ENCODE peak calls at places on chromosomes 4 and X, in six cellular contexts. R is nucleus accumbens, D is germinal center, O is NCI-H1092, W is right cardiac atrium, X is midbrain. Z is an unnamed sample.

GRCh38 chr4:3706111-3706511 is 60.1 kb upstream of the ADRA2C start:
- DNase-seq in R (no peak), D (no peak), O (no peak), W (no peak), X (no peak), Z (no peak)

GRCh38 chr4:76301068-76301774 is 5.3 kb upstream of the STBD1 start:
- DNase-seq in R (no peak), D (no peak), O (no peak), W (no peak), X (no peak), Z (peak)

GRCh38 chr4:99811850-99812249 is 4.8 kb upstream of the DAPP1 start:
- DNase-seq in R (no peak), D (peak), O (no peak), W (no peak), X (peak), Z (no peak)

GRCh38 chr4:100208964-100209363 is 18.7 kb upstream of the DDIT4L start:
- DNase-seq in R (no peak), D (no peak), O (no peak), W (no peak), X (no peak), Z (no peak)

GRCh38 chr4:187309456-187309855 is 585.8 kb upstream of the FAT1 start:
- DNase-seq in R (no peak), D (no peak), O (no peak), W (no peak), X (no peak), Z (no peak)

GRCh38 chr4:96786306-96786705 is 946.4 kb downstream of the PDHA2 start:
- DNase-seq in R (no peak), D (no peak), O (no peak), W (no peak), X (no peak), Z (no peak)

GRCh38 chrX:23727206-23727605 is 15.9 kb downstream of the ACOT9 start:
- DNase-seq in R (no peak), D (no peak), O (no peak), W (no peak), X (no peak), Z (no peak)

GRCh38 chr4:147078875-147079658 is 133.4 kb upstream of the TTC29 start:
- DNase-seq in R (no peak), D (no peak), O (peak), W (peak), X (no peak), Z (no peak)

GRCh38 chr4:24214796-24215195 is 324.9 kb upstream of the PPARGC1A start:
- DNase-seq in R (no peak), D (no peak), O (no peak), W (no peak), X (no peak), Z (no peak)

GRCh38 chrX:49273181-49273727 is 3.7 kb downstream of the PPP1R3F start:
- DNase-seq in R (no peak), D (no peak), O (no peak), W (no peak), X (no peak), Z (no peak)

GRCh38 chr4:56937262-56937661 is 29.6 kb downstream of the REST start:
- DNase-seq in R (no peak), D (no peak), O (no peak), W (no peak), X (no peak), Z (peak)

GRCh38 chr4:85165808-85166207 is 199.3 kb upstream of the WDFY3 start:
- DNase-seq in R (no peak), D (no peak), O (no peak), W (no peak), X (no peak), Z (no peak)

GRCh38 chr4:183471960-183472708 is 27.7 kb downstream of the CDKN2AIP start:
- DNase-seq in R (peak), D (peak), O (peak), W (peak), X (peak), Z (peak)

GRCh38 chr4:158094413-158095110 is 78.3 kb downstream of the GASK1B start:
- DNase-seq in R (no peak), D (no peak), O (no peak), W (no peak), X (no peak), Z (no peak)

GRCh38 chr4:182555997-182556418 is 312.8 kb downstream of the TENM3 start:
- DNase-seq in R (no peak), D (no peak), O (peak), W (no peak), X (peak), Z (peak)

GRCh38 chrX:71911731-71912050 is 1.0 kb downstream of the NHSL2 start:
- DNase-seq in R (no peak), D (no peak), O (no peak), W (peak), X (no peak), Z (no peak)

GRCh38 chrX:107684956-107685385 is 56.7 kb downstream of the PRPS1 start:
- DNase-seq in R (no peak), D (no peak), O (no peak), W (peak), X (peak), Z (no peak)

GRCh38 chr4:85953651-85954018 is 406.2 kb downstream of the MAPK10 start:
- DNase-seq in R (no peak), D (no peak), O (no peak), W (no peak), X (no peak), Z (no peak)

GRCh38 chr4:53281438-53281837 is 84.4 kb downstream of the SCFD2 start:
- DNase-seq in R (no peak), D (no peak), O (no peak), W (no peak), X (no peak), Z (no peak)

GRCh38 chr4:98577956-98578355 is 80.5 kb downstream of the TSPAN5 start:
- DNase-seq in R (no peak), D (no peak), O (no peak), W (no peak), X (no peak), Z (no peak)

GRCh38 chrX:103215037-103215767 is at the start of gene BEX4:
- DNase-seq in R (peak), D (peak), O (peak), W (peak), X (peak), Z (peak)

GRCh38 chr4:109294006-109294405 is 8.5 kb downstream of the COL25A1 start:
- DNase-seq in R (no peak), D (peak), O (no peak), W (no peak), X (no peak), Z (no peak)

GRCh38 chr4:119692001-119692400 is 63.4 kb upstream of the PDE5A start:
- DNase-seq in R (no peak), D (no peak), O (no peak), W (no peak), X (no peak), Z (no peak)

GRCh38 chr4:40307627-40308497 is 27.3 kb upstream of the CHRNA9 start:
- DNase-seq in R (no peak), D (peak), O (no peak), W (no peak), X (no peak), Z (no peak)

GRCh38 chr4:57378766-57379165 is 268.6 kb upstream of the IGFBP7 start:
- DNase-seq in R (no peak), D (no peak), O (no peak), W (no peak), X (no peak), Z (no peak)

GRCh38 chr4:188892837-188893236 is 753.6 kb downstream of the TRIML1 start:
- DNase-seq in R (no peak), D (no peak), O (no peak), W (no peak), X (no peak), Z (no peak)

GRCh38 chr4:39357002-39357401 is 9.2 kb downstream of the RFC1 start:
- DNase-seq in R (no peak), D (peak), O (no peak), W (no peak), X (no peak), Z (no peak)

GRCh38 chrX:46573331-46573895 is at the start of gene CHST7:
- DNase-seq in R (peak), D (peak), O (peak), W (peak), X (peak), Z (peak)

GRCh38 chr4:26311633-26312032 is 9.2 kb upstream of the RBPJ start:
- DNase-seq in R (no peak), D (peak), O (no peak), W (no peak), X (no peak), Z (no peak)

GRCh38 chr4:150262611-150263010 is 184.4 kb downstream of the DCLK2 start:
- DNase-seq in R (no peak), D (no peak), O (no peak), W (no peak), X (no peak), Z (no peak)

GRCh38 chr4:185238261-185238681 is 28.9 kb downstream of the SNX25 start:
- DNase-seq in R (no peak), D (no peak), O (no peak), W (no peak), X (no peak), Z (peak)

GRCh38 chrX:107659768-107660167 is 31.5 kb downstream of the PRPS1 start:
- DNase-seq in R (no peak), D (no peak), O (no peak), W (no peak), X (peak), Z (no peak)

GRCh38 chr4:11592276-11592675 is 163.6 kb upstream of the HS3ST1 start:
- DNase-seq in R (no peak), D (no peak), O (no peak), W (no peak), X (no peak), Z (no peak)

GRCh38 chrX:107324493-107325310 is 118.3 kb downstream of the DNAAF6 start:
- DNase-seq in R (no peak), D (no peak), O (no peak), W (peak), X (peak), Z (no peak)